ENCODE peak calls at places on chromosomes 13 and 19, in ten cellular contexts. Z is body of pancreas, A is IMR-90, B is prostate gland, U is breast epithelium, R is endothelial cell of umbilical vein, G is thyroid gland, W is NB4, O is stomach, H is lower leg skin. L is an unnamed sample.

GRCh38 chr13:50724438-50724837 is 119.1 kb downstream of the DLEU7 start:
- DNase-seq in W (no peak), U (no peak), R (no peak), O (no peak), B (no peak), G (no peak), A (no peak), H (no peak), Z (no peak), L (no peak)

GRCh38 chr13:90613076-90613795 is 734.3 kb upstream of the MIR17HG start:
- DNase-seq in U (no peak), Z (no peak), B (no peak), G (no peak), W (no peak), R (no peak), A (no peak), O (no peak), H (no peak), L (no peak)

GRCh38 chr13:108315955-108316354 is 46.4 kb downstream of the TNFSF13B start:
- DNase-seq in B (no peak), W (no peak), A (no peak), U (no peak), Z (no peak), O (no peak), H (no peak), G (no peak), R (no peak), L (no peak)

GRCh38 chr13:67076378-67076777 is 153.8 kb downstream of the PCDH9 start:
- DNase-seq in B (no peak), U (no peak), A (peak), W (no peak), H (no peak), R (no peak), G (no peak), O (no peak), Z (no peak), L (no peak)

GRCh38 chr13:29522044-29522685 is 73.3 kb downstream of the SLC7A1 start:
- DNase-seq in Z (no peak), W (peak), B (no peak), O (no peak), A (peak), U (no peak), H (peak), R (no peak), G (no peak), L (no peak)

GRCh38 chr19:30209617-30210600 is 162.3 kb upstream of the ZNF536 start:
- DNase-seq in Z (no peak), B (no peak), G (no peak), A (no peak), O (no peak), U (no peak), R (no peak), H (peak), W (no peak), L (no peak)

GRCh38 chr19:35354898-35355297 is 3.4 kb upstream of the FFAR3 start:
- DNase-seq in H (no peak), B (no peak), W (no peak), Z (no peak), R (no peak), O (no peak), U (peak), G (no peak), A (no peak), L (peak)

GRCh38 chr13:35478384-35479222 is 2.1 kb upstream of the MAB21L1 start:
- DNase-seq in A (no peak), Z (no peak), O (no peak), W (no peak), B (no peak), U (no peak), H (no peak), R (no peak), G (no peak), L (peak)

GRCh38 chr13:34156841-34157365 is 339.0 kb downstream of the RFC3 start:
- DNase-seq in Z (peak), B (peak), U (peak), R (peak), G (peak), A (peak), H (peak), O (peak), W (peak), L (peak)

GRCh38 chr13:90732049-90732448 is 615.4 kb upstream of the MIR17HG start:
- DNase-seq in W (peak), O (no peak), R (no peak), U (no peak), B (no peak), H (no peak), Z (no peak), A (no peak), G (peak), L (no peak)

GRCh38 chr19:29383696-29384095 is 142.1 kb upstream of the VSTM2B start:
- DNase-seq in Z (no peak), R (no peak), H (no peak), W (no peak), G (no peak), B (no peak), A (no peak), U (no peak), O (no peak), L (peak)

GRCh38 chr13:45119469-45119989 is 781 bp upstream of the GTF2F2 start:
- DNase-seq in U (no peak), A (peak), Z (no peak), G (no peak), B (peak), R (no peak), H (no peak), O (no peak), W (peak), L (no peak)

GRCh38 chr13:106352850-106353249 is 182.6 kb downstream of the EFNB2 start:
- DNase-seq in Z (no peak), O (no peak), A (peak), B (no peak), G (no peak), H (no peak), R (no peak), W (no peak), U (no peak), L (no peak)

GRCh38 chr13:59691501-59692066 is 472.1 kb downstream of the DIAPH3 start:
- DNase-seq in R (peak), B (no peak), Z (no peak), A (peak), H (no peak), U (no peak), O (no peak), W (no peak), G (no peak), L (no peak)

GRCh38 chr19:58346961-58347929 is 6.0 kb downstream of the A1BG start:
- DNase-seq in H (no peak), O (peak), U (peak), A (peak), B (peak), G (peak), W (peak), Z (peak), R (peak), L (peak)

GRCh38 chr19:11486661-11487503 is 6.0 kb upstream of the ELAVL3 start:
- DNase-seq in A (no peak), U (no peak), W (no peak), R (no peak), H (no peak), B (no peak), O (no peak), Z (no peak), G (no peak), L (no peak)

GRCh38 chr19:32814046-32814445 is 55.5 kb downstream of the SLC7A9 start:
- DNase-seq in A (no peak), B (no peak), H (no peak), R (no peak), G (peak), W (no peak), U (no peak), O (no peak), Z (no peak), L (no peak)

GRCh38 chr19:43765109-43765876 is 10.5 kb upstream of the SMG9 start:
- DNase-seq in G (no peak), U (no peak), W (peak), B (no peak), H (peak), R (peak), A (peak), O (peak), Z (no peak), L (peak)

GRCh38 chr19:31149306-31149975 is 199.8 kb downstream of the TSHZ3 start:
- DNase-seq in O (no peak), W (no peak), G (no peak), Z (no peak), B (no peak), H (no peak), A (peak), R (no peak), U (no peak), L (no peak)

GRCh38 chr19:4081441-4082129 is 14.9 kb upstream of the ZBTB7A start:
- DNase-seq in W (no peak), O (no peak), H (no peak), A (no peak), Z (no peak), G (no peak), B (no peak), R (no peak), U (no peak), L (no peak)

GRCh38 chr13:80447747-80448146 is 106.8 kb upstream of the SPRY2 start:
- DNase-seq in U (no peak), B (no peak), G (no peak), W (no peak), R (no peak), A (no peak), H (no peak), O (no peak), Z (no peak), L (no peak)

GRCh38 chr19:11881151-11881800 is 6.3 kb upstream of the ZNF69 start:
- DNase-seq in O (peak), U (peak), B (peak), H (peak), Z (peak), W (peak), G (peak), A (peak), R (peak), L (no peak)

GRCh38 chr19:28074773-28075172 is 1138.2 kb downstream of the UQCRFS1 start:
- DNase-seq in U (no peak), G (no peak), W (no peak), B (no peak), R (no peak), Z (no peak), A (no peak), H (no peak), O (no peak), L (no peak)

GRCh38 chr19:48558018-48558684 is 6.2 kb downstream of the SULT2B1 start:
- DNase-seq in G (peak), W (no peak), B (peak), U (no peak), H (peak), Z (no peak), O (peak), R (no peak), A (peak), L (no peak)

GRCh38 chr19:8585894-8586750 is 8.9 kb upstream of the MYO1F start:
- DNase-seq in W (peak), H (no peak), O (peak), B (no peak), Z (peak), G (peak), U (no peak), A (no peak), R (no peak), L (no peak)

GRCh38 chr13:30715837-30716236 is 19.5 kb upstream of the ALOX5AP start:
- DNase-seq in W (no peak), A (no peak), R (no peak), U (no peak), G (no peak), B (no peak), O (no peak), H (peak), Z (no peak), L (no peak)

GRCh38 chr19:2051771-2052704 is 994 bp upstream of the MKNK2 start:
- DNase-seq in H (no peak), A (no peak), O (peak), U (no peak), W (no peak), R (no peak), B (peak), Z (peak), G (peak), L (peak)

GRCh38 chr19:4080473-4080872 is 13.8 kb upstream of the ZBTB7A start:
- DNase-seq in R (no peak), H (no peak), O (no peak), B (no peak), G (no peak), A (no peak), W (no peak), Z (no peak), U (no peak), L (no peak)

GRCh38 chr19:46925548-46925950 is 64.8 kb downstream of the ARHGAP35 start:
- DNase-seq in G (no peak), R (peak), H (no peak), Z (no peak), W (no peak), O (peak), B (no peak), U (no peak), A (no peak), L (no peak)

GRCh38 chr13:60351326-60351725 is 45.7 kb upstream of the TDRD3 start:
- DNase-seq in U (no peak), G (no peak), B (no peak), O (no peak), A (peak), W (no peak), Z (no peak), R (peak), H (no peak), L (no peak)

GRCh38 chr13:20190481-20191310 is 2.0 kb downstream of the GJB2 start:
- DNase-seq in O (no peak), B (no peak), H (no peak), R (no peak), A (peak), W (no peak), G (no peak), Z (no peak), U (no peak), L (no peak)

GRCh38 chr13:112710855-112711527 is 21.2 kb downstream of the ATP11A start:
- DNase-seq in R (no peak), G (no peak), W (peak), B (no peak), O (no peak), A (no peak), H (no peak), Z (peak), U (no peak), L (peak)

GRCh38 chr19:23772668-23773063 is 14.0 kb upstream of the ZNF681 start:
- DNase-seq in U (no peak), H (no peak), W (no peak), Z (no peak), A (no peak), O (no peak), B (no peak), G (no peak), R (no peak), L (no peak)

GRCh38 chr13:26280295-26280694 is 26.4 kb downstream of the CDK8 start:
- DNase-seq in G (no peak), O (no peak), Z (no peak), B (no peak), U (no peak), W (no peak), H (no peak), A (peak), R (no peak), L (no peak)

GRCh38 chr13:29428310-29428991 is 167.0 kb downstream of the SLC7A1 start:
- DNase-seq in O (no peak), W (peak), R (no peak), B (peak), H (no peak), Z (no peak), U (no peak), G (peak), A (no peak), L (no peak)

GRCh38 chr13:41006296-41006695 is 12.8 kb downstream of the ELF1 start:
- DNase-seq in O (no peak), U (no peak), Z (no peak), B (no peak), G (no peak), A (no peak), W (no peak), R (no peak), H (no peak), L (no peak)

DNA sequence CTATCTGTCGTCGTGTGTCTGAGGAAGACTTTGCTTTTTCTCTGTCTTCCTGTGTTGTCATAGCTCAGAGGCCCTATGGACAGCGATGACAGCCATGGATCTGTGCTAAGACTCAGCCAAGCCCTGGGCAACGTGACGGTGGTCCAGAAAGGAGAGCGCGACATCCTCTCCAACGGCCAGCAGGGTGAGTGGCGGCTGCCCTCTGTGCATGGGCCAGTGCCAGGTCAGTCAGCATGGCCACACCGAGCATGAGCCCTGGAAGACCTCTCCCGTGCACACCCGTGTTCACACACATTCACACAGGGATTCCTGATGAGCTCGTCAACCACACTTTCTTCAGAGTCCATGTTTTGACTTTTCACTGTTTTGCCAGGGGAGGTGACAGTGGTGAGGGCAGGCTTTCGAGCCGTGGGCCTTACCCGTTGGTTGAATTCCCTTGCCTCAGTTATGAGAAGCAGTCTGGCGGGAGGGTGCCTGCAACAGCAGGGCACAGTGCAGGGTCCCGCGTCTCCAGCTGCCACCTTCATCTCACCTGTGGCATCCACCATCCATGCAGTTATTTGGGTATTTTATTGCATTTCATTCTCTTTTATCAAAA is 20.2 kb downstream of the NAXD start:
- DNase-seq in R (no peak), H (no peak), Z (no peak), W (no peak), O (no peak), A (no peak), B (no peak), U (no peak), G (no peak), L (no peak)
- TF ChIP-seq POLR2A in R (no peak), H (no peak), Z (no peak), W (no peak), O (no peak), A (no peak), B (no peak), U (no peak), G (no peak), L (no peak)

GRCh38 chr19:10086032-10086903 is at the start of gene SHFL:
- DNase-seq in U (peak), A (peak), H (no peak), R (peak), O (peak), G (peak), B (peak), W (peak), Z (peak), L (peak)
- TF ChIP-seq POLR2A in U (peak), A (peak), H (no peak), R (no peak), O (no peak), G (peak), B (peak), W (peak), Z (peak), L (no peak)

DNA sequence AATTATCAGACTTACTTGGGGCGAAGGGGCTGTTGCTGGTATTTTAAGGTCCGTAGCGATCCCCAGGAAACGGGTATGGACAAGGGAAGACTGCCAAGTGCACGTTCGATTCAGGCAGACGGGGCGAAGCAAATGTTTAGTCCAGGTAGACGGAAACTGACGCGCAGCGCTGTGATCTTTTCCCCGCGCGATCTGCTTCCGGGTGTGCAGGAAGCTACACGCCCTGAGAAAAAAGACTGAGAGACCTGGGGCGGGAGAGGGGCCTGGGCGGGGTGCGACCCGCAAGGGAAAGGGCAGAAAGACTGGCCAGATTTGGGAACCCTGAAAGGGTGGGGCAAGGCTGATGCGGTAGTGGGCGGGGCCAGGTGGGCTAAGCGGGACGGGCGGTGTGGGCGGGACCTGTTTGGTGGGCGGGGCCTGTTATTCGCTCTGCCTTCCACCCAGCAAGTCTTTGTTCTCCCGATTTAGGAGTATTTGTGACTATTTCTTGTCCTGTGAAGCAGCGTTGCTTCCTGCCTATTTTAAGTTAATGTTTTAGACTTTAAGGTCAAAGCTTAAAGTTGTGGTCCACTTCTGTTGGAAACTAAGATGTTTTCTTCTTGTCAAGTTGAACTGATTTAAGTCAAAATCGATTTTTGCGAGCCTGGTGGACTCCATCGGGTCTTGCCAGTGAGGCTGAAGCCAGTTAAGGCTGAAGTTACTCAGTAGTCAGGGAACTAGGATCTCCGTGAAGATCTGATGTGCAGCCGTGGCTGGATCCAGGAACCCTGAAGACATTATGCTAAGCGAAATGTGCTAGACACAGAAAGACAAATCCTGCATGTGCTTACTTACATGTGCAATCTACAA is at the start of gene ZNF836:
- DNase-seq in H (peak), Z (peak), A (peak), U (peak), B (peak), G (peak), W (peak), O (peak), R (peak), L (peak)
- TF ChIP-seq POLR2A in H (no peak), Z (no peak), A (no peak), U (no peak), B (peak), G (peak), W (no peak), O (no peak), R (peak), L (no peak)

GRCh38 chr19:12946092-12946845 is 607 bp downstream of the RAD23A start:
- DNase-seq in B (peak), Z (peak), A (peak), O (peak), W (peak), H (no peak), R (peak), U (peak), G (peak), L (peak)
- TF ChIP-seq POLR2A in B (no peak), Z (no peak), A (peak), O (no peak), W (no peak), H (no peak), R (no peak), U (no peak), G (no peak), L (no peak)

DNA sequence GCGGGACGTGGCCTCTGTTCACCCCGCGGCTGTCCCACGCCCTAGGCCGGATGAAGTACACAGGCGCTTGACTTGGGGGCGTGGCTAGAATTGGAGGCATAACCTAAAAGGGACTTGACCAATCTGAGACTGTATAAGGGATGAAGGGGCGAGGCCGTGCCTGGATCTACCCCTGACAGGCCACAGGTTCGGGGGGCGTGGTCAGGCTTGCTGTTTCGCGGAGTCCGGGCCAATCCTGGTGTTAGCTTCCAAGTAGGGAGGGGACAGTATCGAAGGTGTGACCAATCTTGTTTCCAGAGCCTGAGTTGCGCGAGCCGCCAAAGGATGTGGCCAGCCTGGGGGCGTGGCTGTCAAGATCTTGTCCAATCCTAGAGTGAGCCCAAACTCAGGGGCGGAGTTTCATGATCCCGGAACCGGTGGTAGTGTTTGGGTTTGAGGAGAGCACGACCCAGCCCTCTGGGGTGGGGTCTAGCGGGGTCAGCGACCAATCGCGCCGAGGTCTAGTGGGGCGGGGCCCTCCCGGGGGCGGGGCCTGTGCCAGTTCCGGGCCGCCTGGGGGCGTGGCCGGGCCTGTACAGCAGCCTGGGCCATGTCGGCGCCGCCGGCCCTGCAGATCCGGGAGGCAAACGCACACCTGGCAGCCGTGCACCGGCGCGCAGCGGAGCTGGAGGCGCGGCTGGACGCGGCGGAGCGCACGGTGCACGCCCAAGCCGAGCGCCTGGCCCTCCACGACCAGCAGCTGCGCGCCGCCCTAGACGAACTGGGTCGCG is at the start of gene VMAC:
- DNase-seq in R (peak), Z (peak), G (peak), W (peak), O (peak), A (peak), B (peak), H (peak), U (peak), L (peak)
- TF ChIP-seq POLR2A in R (peak), Z (peak), G (peak), W (peak), O (no peak), A (no peak), B (peak), H (no peak), U (no peak), L (no peak)

GRCh38 chr19:41439441-41440222 is at the start of gene DMAC2:
- DNase-seq in H (peak), W (peak), B (peak), G (peak), U (peak), R (peak), A (peak), Z (peak), O (peak), L (peak)
- TF ChIP-seq POLR2A in H (no peak), W (peak), B (peak), G (peak), U (peak), R (peak), A (peak), Z (peak), O (no peak), L (peak)

L was measured in sigmoid colon.